ENCODE peak calls at places on chromosomes 5 and 9, in four cellular contexts. P is stimulated activated CD4-positive, alpha-beta T cell treated with anti-CD3 and anti-CD28 coated beads, Interleukin-4, amount 100 ng/mL, for 4 hours; Z is stomach; A is myocyte. B is an unnamed sample.

GRCh38 chr5:120771181-120771580 is 307.1 kb downstream of the PRR16 start:
- DNase-seq in P (no peak), Z (no peak), A (no peak), B (no peak)

GRCh38 chr9:7342721-7343120 is 456.9 kb downstream of the DMAC1 start:
- DNase-seq in P (no peak), Z (no peak), A (no peak), B (no peak)

GRCh38 chr9:6566409-6567139 is 79.0 kb downstream of the GLDC start:
- DNase-seq in P (peak), Z (no peak), A (peak), B (no peak)

GRCh38 chr9:100443781-100444768 is 17.1 kb downstream of the MSANTD3 start:
- DNase-seq in P (no peak), Z (no peak), A (no peak), B (no peak)

GRCh38 chr5:154276932-154277331 is 86.4 kb downstream of the GALNT10 start:
- DNase-seq in P (no peak), Z (no peak), A (peak), B (peak)

GRCh38 chr9:121652838-121653231 is 1.4 kb downstream of the DAB2IP start:
- DNase-seq in P (no peak), Z (no peak), A (no peak), B (no peak)

GRCh38 chr5:140358738-140359310 is 1.2 kb upstream of the SLC4A9 start:
- DNase-seq in P (no peak), Z (no peak), A (peak), B (no peak)

GRCh38 chr5:5332287-5332686 is 90.2 kb upstream of the ICE1 start:
- DNase-seq in P (no peak), Z (no peak), A (no peak), B (no peak)

GRCh38 chr5:161546463-161547301 is at the start of gene GABRB2:
- DNase-seq in P (no peak), Z (peak), A (peak), B (peak)

GRCh38 chr9:135803441-135803840 is 101.5 kb downstream of the KCNT1 start:
- DNase-seq in P (no peak), Z (no peak), A (no peak), B (no peak)